ENCODE peak calls at places on chromosomes 7 and 10, in six cellular contexts. G, W, L, C, R and J are unnamed samples.

GRCh38 chr7:151754142-151754590 is 122.7 kb downstream of the PRKAG2 start:
- DNase-seq in G (peak; percentile 76), W (peak; percentile 80), L (no peak), C (peak; percentile 96), R (peak; percentile 99), J (peak; percentile 35)

GRCh38 chr10:30639946-30640786 is 10.6 kb upstream of the LYZL2 start:
- DNase-seq in G (no peak), W (no peak), L (no peak), C (no peak), R (peak; percentile 60), J (no peak)

GRCh38 chr7:82050792-82051191 is 280.9 kb upstream of the HGF start:
- DNase-seq in G (no peak), W (no peak), L (no peak), C (no peak), R (no peak), J (no peak)

GRCh38 chr7:22849158-22849557 is 26.5 kb upstream of the TOMM7 start:
- DNase-seq in G (no peak), W (no peak), L (no peak), C (no peak), R (no peak), J (no peak)

GRCh38 chr7:82740246-82740848 is 296.8 kb upstream of the CACNA2D1 start:
- DNase-seq in G (no peak), W (no peak), L (no peak), C (no peak), R (peak; percentile 67), J (no peak)

GRCh38 chr10:84008878-84009277 is 130.4 kb upstream of the GHITM start:
- DNase-seq in G (no peak), W (peak; percentile 16), L (peak; percentile 1), C (no peak), R (peak; percentile 66), J (no peak)

GRCh38 chr7:20665096-20665495 is 49.6 kb downstream of the ABCB5 start:
- DNase-seq in G (no peak), W (no peak), L (no peak), C (no peak), R (no peak), J (no peak)

GRCh38 chr10:52994370-52994769 is 221.8 kb upstream of the MBL2 start:
- DNase-seq in G (no peak), W (no peak), L (no peak), C (no peak), R (no peak), J (no peak)

GRCh38 chr10:91596821-91597396 is 36.0 kb downstream of the PPP1R3C start:
- DNase-seq in G (no peak), W (no peak), L (no peak), C (no peak), R (no peak), J (no peak)

GRCh38 chr7:141342664-141343400 is 208.4 kb upstream of the AGK start:
- DNase-seq in G (no peak), W (no peak), L (no peak), C (no peak), R (no peak), J (no peak)

GRCh38 chr10:70540089-70540788 is 61.7 kb downstream of the PALD1 start:
- DNase-seq in G (no peak), W (peak; percentile 48), L (no peak), C (no peak), R (peak; percentile 52), J (no peak)

GRCh38 chr7:11524476-11525398 is 307.3 kb downstream of the THSD7A start:
- DNase-seq in G (no peak), W (no peak), L (no peak), C (no peak), R (no peak), J (no peak)

GRCh38 chr10:89342219-89342966 is 14.6 kb downstream of the IFIT3 start:
- DNase-seq in G (peak; percentile 44), W (peak; percentile 33), L (no peak), C (peak; percentile 82), R (no peak), J (peak; percentile 92)

DNA sequence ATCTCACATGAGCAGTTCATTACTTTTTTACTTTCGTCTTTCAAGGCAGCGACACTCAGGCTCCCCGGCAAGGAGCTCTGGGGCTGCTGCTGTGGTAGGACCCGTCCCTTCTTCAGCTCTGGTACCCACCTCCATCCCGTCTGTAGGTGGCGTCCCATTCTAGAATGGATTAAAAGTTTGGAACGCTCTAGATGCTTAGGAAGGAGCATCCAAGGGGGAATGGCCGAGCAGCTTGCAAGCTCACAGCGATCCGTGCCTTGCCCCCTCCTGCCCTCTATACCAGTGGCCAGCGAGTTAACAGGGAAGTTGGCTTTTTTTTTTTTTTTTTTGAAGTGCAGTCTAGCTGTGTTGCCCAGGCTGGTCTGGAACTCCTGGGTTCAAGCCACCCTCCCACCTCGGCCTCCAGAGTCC is 22.8 kb upstream of the TTYH3 start:
- DNase-seq in G (no peak), W (no peak), L (no peak), C (no peak), R (peak; percentile 92), J (no peak)
- H3K27ac ChIP-seq in G (peak overlapping the region; percentile 51), W (peak overlapping the region; percentile 62), L (no peak overlapping the region), C (no peak overlapping the region), R (no peak overlapping the region), J (no peak overlapping the region)

GRCh38 chr7:131000873-131001272 is 266.9 kb upstream of the KLF14 start:
- DNase-seq in G (no peak), W (no peak), L (no peak), C (no peak), R (peak; percentile 41), J (no peak)
- H3K27ac ChIP-seq in G (peak overlapping the region; percentile 26), W (no peak overlapping the region), L (no peak overlapping the region), C (no peak overlapping the region), R (no peak overlapping the region), J (no peak overlapping the region)

GRCh38 chr10:121754667-121755066 is 156.4 kb upstream of the FGFR2 start:
- DNase-seq in G (no peak), W (no peak), L (no peak), C (no peak), R (no peak), J (no peak)
- H3K27ac ChIP-seq in G (no peak overlapping the region), W (no peak overlapping the region), L (no peak overlapping the region), C (no peak overlapping the region), R (no peak overlapping the region), J (no peak overlapping the region)

DNA sequence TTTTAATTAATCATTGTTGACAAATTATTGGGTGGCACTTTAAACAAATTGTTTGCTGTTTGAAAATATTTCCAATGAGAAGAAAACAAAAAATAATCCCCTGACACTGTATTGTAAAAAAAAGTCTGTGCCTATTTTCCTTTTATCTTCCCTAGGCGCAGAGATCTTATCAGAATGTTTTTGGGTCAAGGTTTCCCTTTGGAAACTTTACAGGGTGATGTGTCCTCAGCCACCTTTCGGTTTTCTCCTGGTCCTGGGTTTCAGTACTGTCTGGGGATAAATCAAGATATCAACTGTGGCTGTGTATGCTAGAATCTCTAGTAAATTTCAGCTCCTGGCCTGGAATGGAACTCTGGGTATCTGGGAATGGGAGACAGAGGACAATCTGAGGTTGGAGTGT is 1.4 kb downstream of the ZNF107 start:
- DNase-seq in G (no peak), W (no peak), L (no peak), C (no peak), R (peak; percentile 4), J (no peak)
- H3K27ac ChIP-seq in G (no peak overlapping the region), W (no peak overlapping the region), L (peak overlapping the region; percentile 82), C (no peak overlapping the region), R (no peak overlapping the region), J (no peak overlapping the region)

GRCh38 chr10:79275105-79275430 is 72.2 kb upstream of the PPIF start:
- DNase-seq in G (no peak), W (no peak), L (no peak), C (no peak), R (no peak), J (no peak)

GRCh38 chr10:79277579-79277978 is 69.7 kb upstream of the PPIF start:
- DNase-seq in G (no peak), W (no peak), L (no peak), C (no peak), R (no peak), J (no peak)

GRCh38 chr10:79273603-79274002 is 73.7 kb upstream of the PPIF start:
- DNase-seq in G (peak; percentile 62), W (peak; percentile 63), L (no peak), C (no peak), R (no peak), J (no peak)

GRCh38 chr10:79274279-79275104 is 72.8 kb upstream of the PPIF start:
- DNase-seq in G (peak; percentile 89), W (peak; percentile 83), L (no peak), C (peak; percentile 93), R (no peak), J (peak; percentile 91)

GRCh38 chr10:79275431-79275851 is 71.8 kb upstream of the PPIF start:
- DNase-seq in G (peak; percentile 67), W (peak; percentile 74), L (no peak), C (peak; percentile 87), R (no peak), J (peak; percentile 71)
- H3K27ac ChIP-seq in G (peak overlapping the region; percentile 93), W (peak overlapping the region; percentile 93), L (no peak overlapping the region), C (no peak overlapping the region), R (no peak overlapping the region), J (peak overlapping the region; percentile 95)